ENCODE peak calls at places on chromosome 4, in ten cellular contexts. One of them, this sample, is unnamed.

GRCh38 chr4:141501395-141501794 is 135.0 kb upstream of the IL15 start:
- DNase-seq in GM06990: no peak
- DNase-seq in B cell: no peak
- DNase-seq in CD4-positive, alpha-beta T cell: no peak
- DNase-seq in neural progenitor cell: no peak
- DNase-seq in A549: no peak
- DNase-seq in gastrocnemius medialis: no peak
- DNase-seq in IMR-90: peak; percentile 17
- DNase-seq in tibial nerve: no peak
- DNase-seq in fibroblast of lung: no peak
- DNase-seq in this sample: no peak

GRCh38 chr4:128844931-128845330 is 35.4 kb downstream of the JADE1 start:
- DNase-seq in GM06990: no peak
- DNase-seq in B cell: no peak
- DNase-seq in CD4-positive, alpha-beta T cell: no peak
- DNase-seq in neural progenitor cell: no peak
- DNase-seq in A549: no peak
- DNase-seq in gastrocnemius medialis: peak; percentile 21
- DNase-seq in IMR-90: no peak
- DNase-seq in tibial nerve: peak; percentile 68
- DNase-seq in fibroblast of lung: no peak
- DNase-seq in this sample: no peak

GRCh38 chr4:7855731-7856130 is 83.9 kb downstream of the AFAP1 start:
- DNase-seq in GM06990: no peak
- DNase-seq in B cell: no peak
- DNase-seq in CD4-positive, alpha-beta T cell: no peak
- DNase-seq in neural progenitor cell: no peak
- DNase-seq in A549: no peak
- DNase-seq in gastrocnemius medialis: no peak
- DNase-seq in IMR-90: no peak
- DNase-seq in tibial nerve: no peak
- DNase-seq in fibroblast of lung: no peak
- DNase-seq in this sample: no peak

GRCh38 chr4:123018391-123018755 is 96.0 kb upstream of the NUDT6 start:
- DNase-seq in GM06990: no peak
- DNase-seq in B cell: no peak
- DNase-seq in CD4-positive, alpha-beta T cell: no peak
- DNase-seq in neural progenitor cell: no peak
- DNase-seq in A549: no peak
- DNase-seq in gastrocnemius medialis: no peak
- DNase-seq in IMR-90: no peak
- DNase-seq in tibial nerve: no peak
- DNase-seq in fibroblast of lung: no peak
- DNase-seq in this sample: no peak

GRCh38 chr4:2790583-2791517 is 2.0 kb upstream of the SH3BP2 start:
- DNase-seq in GM06990: peak; percentile 17
- DNase-seq in B cell: no peak
- DNase-seq in CD4-positive, alpha-beta T cell: no peak
- DNase-seq in neural progenitor cell: no peak
- DNase-seq in A549: no peak
- DNase-seq in gastrocnemius medialis: no peak
- DNase-seq in IMR-90: no peak
- DNase-seq in tibial nerve: no peak
- DNase-seq in fibroblast of lung: no peak
- DNase-seq in this sample: no peak

GRCh38 chr4:88659061-88659889 is 38.4 kb downstream of the NAP1L5 start:
- DNase-seq in GM06990: no peak
- DNase-seq in B cell: no peak
- DNase-seq in CD4-positive, alpha-beta T cell: peak; percentile 11
- DNase-seq in neural progenitor cell: peak; percentile 71
- DNase-seq in A549: peak; percentile 67
- DNase-seq in gastrocnemius medialis: peak; percentile 48
- DNase-seq in IMR-90: peak; percentile 77
- DNase-seq in tibial nerve: peak; percentile 55
- DNase-seq in fibroblast of lung: peak; percentile 71
- DNase-seq in this sample: peak; percentile 47

GRCh38 chr4:169404959-169405358 is 134.2 kb upstream of the SH3RF1 start:
- DNase-seq in GM06990: no peak
- DNase-seq in B cell: no peak
- DNase-seq in CD4-positive, alpha-beta T cell: no peak
- DNase-seq in neural progenitor cell: no peak
- DNase-seq in A549: peak; percentile 19
- DNase-seq in gastrocnemius medialis: no peak
- DNase-seq in IMR-90: peak; percentile 26
- DNase-seq in tibial nerve: no peak
- DNase-seq in fibroblast of lung: peak; percentile 15
- DNase-seq in this sample: no peak

GRCh38 chr4:137576437-137576836 is 44.1 kb upstream of the PCDH18 start:
- DNase-seq in GM06990: no peak
- DNase-seq in B cell: no peak
- DNase-seq in CD4-positive, alpha-beta T cell: no peak
- DNase-seq in neural progenitor cell: no peak
- DNase-seq in A549: no peak
- DNase-seq in gastrocnemius medialis: no peak
- DNase-seq in IMR-90: peak; percentile 4
- DNase-seq in tibial nerve: no peak
- DNase-seq in fibroblast of lung: no peak
- DNase-seq in this sample: no peak

GRCh38 chr4:4426511-4427477 is 39.9 kb downstream of the NSG1 start:
- DNase-seq in GM06990: no peak
- DNase-seq in B cell: no peak
- DNase-seq in CD4-positive, alpha-beta T cell: no peak
- DNase-seq in neural progenitor cell: peak; percentile 71
- DNase-seq in A549: no peak
- DNase-seq in gastrocnemius medialis: no peak
- DNase-seq in IMR-90: no peak
- DNase-seq in tibial nerve: no peak
- DNase-seq in fibroblast of lung: peak; percentile 42
- DNase-seq in this sample: no peak
- TF ChIP-seq CTCF in GM06990: no peak
- TF ChIP-seq CTCF in B cell: no peak
- TF ChIP-seq CTCF in CD4-positive, alpha-beta T cell: no peak
- TF ChIP-seq CTCF in neural progenitor cell: no peak
- TF ChIP-seq CTCF in A549: no peak
- TF ChIP-seq CTCF in gastrocnemius medialis: no peak
- TF ChIP-seq CTCF in IMR-90: no peak
- TF ChIP-seq CTCF in tibial nerve: no peak
- TF ChIP-seq CTCF in fibroblast of lung: peak; percentile 6
- TF ChIP-seq CTCF in this sample: no peak

GRCh38 chr4:107937040-107937439 is 5.7 kb downstream of the CYP2U1 start:
- DNase-seq in GM06990: no peak
- DNase-seq in B cell: no peak
- DNase-seq in CD4-positive, alpha-beta T cell: no peak
- DNase-seq in neural progenitor cell: no peak
- DNase-seq in A549: no peak
- DNase-seq in gastrocnemius medialis: no peak
- DNase-seq in IMR-90: no peak
- DNase-seq in tibial nerve: no peak
- DNase-seq in fibroblast of lung: no peak
- DNase-seq in this sample: peak; percentile 26

GRCh38 chr4:107931775-107932321 is 499 bp downstream of the CYP2U1 start:
- DNase-seq in GM06990: peak; percentile 59
- DNase-seq in B cell: peak; percentile 54
- DNase-seq in CD4-positive, alpha-beta T cell: peak; percentile 2
- DNase-seq in neural progenitor cell: no peak
- DNase-seq in A549: no peak
- DNase-seq in gastrocnemius medialis: peak; percentile 15
- DNase-seq in IMR-90: no peak
- DNase-seq in tibial nerve: peak; percentile 10
- DNase-seq in fibroblast of lung: peak; percentile 1
- DNase-seq in this sample: no peak

GRCh38 chr4:107935246-107935645 is 3.9 kb downstream of the CYP2U1 start:
- DNase-seq in GM06990: no peak
- DNase-seq in B cell: no peak
- DNase-seq in CD4-positive, alpha-beta T cell: no peak
- DNase-seq in neural progenitor cell: no peak
- DNase-seq in A549: no peak
- DNase-seq in gastrocnemius medialis: no peak
- DNase-seq in IMR-90: no peak
- DNase-seq in tibial nerve: no peak
- DNase-seq in fibroblast of lung: no peak
- DNase-seq in this sample: no peak

DNA sequence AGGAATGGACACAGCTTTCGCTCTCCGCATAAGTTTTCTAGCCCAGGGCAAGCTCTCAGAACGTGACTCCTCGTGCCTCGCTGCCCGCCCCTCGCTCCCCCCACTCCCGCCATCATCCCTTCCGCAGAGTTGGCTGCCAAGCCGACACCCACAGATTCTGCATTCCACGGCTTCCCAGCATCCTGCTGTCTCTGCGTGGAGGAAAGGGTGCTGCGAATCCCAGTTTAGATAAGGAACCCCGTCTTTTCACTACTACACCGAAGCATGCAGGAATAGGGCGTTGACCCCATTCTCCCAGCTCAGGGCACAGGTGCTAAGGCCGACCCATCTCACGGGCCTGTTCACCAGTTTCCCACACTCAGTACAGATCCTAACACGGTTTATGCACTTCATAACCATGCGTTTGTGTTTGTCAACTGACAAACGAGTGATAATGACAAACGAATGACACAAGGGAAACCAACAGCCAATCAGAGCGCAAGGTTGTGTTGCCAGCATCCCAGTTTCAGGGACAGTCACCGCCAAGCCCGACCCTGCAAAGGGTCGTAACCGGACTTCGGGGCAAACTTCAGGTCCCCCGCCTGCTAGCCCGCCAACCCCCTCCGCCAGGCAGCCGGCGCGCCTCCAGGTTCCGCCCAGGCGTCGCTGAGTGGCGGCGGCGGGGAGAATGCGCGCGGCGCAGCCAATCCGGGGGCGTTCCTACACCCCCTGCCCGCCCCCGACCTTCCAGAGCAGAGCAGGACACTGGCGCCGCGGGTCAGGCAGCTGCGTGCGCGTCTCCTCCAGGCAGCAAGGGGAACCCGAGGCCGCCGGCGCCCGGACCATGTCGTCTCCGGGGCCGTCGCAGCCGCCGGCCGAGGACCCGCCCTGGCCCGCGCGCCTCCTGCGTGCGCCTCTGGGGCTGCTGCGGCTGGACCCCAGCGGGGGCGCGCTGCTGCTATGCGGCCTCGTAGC is at the start of gene CYP2U1:
- DNase-seq in GM06990: peak; percentile 87
- DNase-seq in B cell: peak; percentile 88
- DNase-seq in CD4-positive, alpha-beta T cell: peak; percentile 65
- DNase-seq in neural progenitor cell: peak; percentile 96
- DNase-seq in A549: peak; percentile 68
- DNase-seq in gastrocnemius medialis: peak; percentile 88
- DNase-seq in IMR-90: peak; percentile 67
- DNase-seq in tibial nerve: peak; percentile 79
- DNase-seq in fibroblast of lung: peak; percentile 74
- DNase-seq in this sample: peak; percentile 89
- TF ChIP-seq CTCF in GM06990: no peak
- TF ChIP-seq CTCF in B cell: no peak
- TF ChIP-seq CTCF in CD4-positive, alpha-beta T cell: no peak
- TF ChIP-seq CTCF in neural progenitor cell: peak; percentile 22
- TF ChIP-seq CTCF in A549: no peak
- TF ChIP-seq CTCF in gastrocnemius medialis: peak; percentile 31
- TF ChIP-seq CTCF in IMR-90: peak; percentile 8
- TF ChIP-seq CTCF in tibial nerve: peak; percentile 16
- TF ChIP-seq CTCF in fibroblast of lung: no peak
- TF ChIP-seq CTCF in this sample: no peak

GRCh38 chr4:6671648-6672047 is 22.0 kb upstream of the S100P start:
- DNase-seq in GM06990: no peak
- DNase-seq in B cell: no peak
- DNase-seq in CD4-positive, alpha-beta T cell: no peak
- DNase-seq in neural progenitor cell: no peak
- DNase-seq in A549: no peak
- DNase-seq in gastrocnemius medialis: no peak
- DNase-seq in IMR-90: no peak
- DNase-seq in tibial nerve: no peak
- DNase-seq in fibroblast of lung: no peak
- DNase-seq in this sample: no peak

GRCh38 chr4:6672131-6672530 is 21.5 kb upstream of the S100P start:
- DNase-seq in GM06990: no peak
- DNase-seq in B cell: no peak
- DNase-seq in CD4-positive, alpha-beta T cell: no peak
- DNase-seq in neural progenitor cell: no peak
- DNase-seq in A549: no peak
- DNase-seq in gastrocnemius medialis: no peak
- DNase-seq in IMR-90: no peak
- DNase-seq in tibial nerve: no peak
- DNase-seq in fibroblast of lung: no peak
- DNase-seq in this sample: no peak

GRCh38 chr4:6673660-6674499 is 19.8 kb upstream of the S100P start:
- DNase-seq in GM06990: peak; percentile 97
- DNase-seq in B cell: peak; percentile 94
- DNase-seq in CD4-positive, alpha-beta T cell: peak; percentile 96
- DNase-seq in neural progenitor cell: peak; percentile 98
- DNase-seq in A549: peak; percentile 96
- DNase-seq in gastrocnemius medialis: peak; percentile 95
- DNase-seq in IMR-90: peak; percentile 96
- DNase-seq in tibial nerve: peak; percentile 81
- DNase-seq in fibroblast of lung: peak; percentile 98
- DNase-seq in this sample: peak; percentile 97

GRCh38 chr4:6676722-6677558 is 16.7 kb upstream of the S100P start:
- DNase-seq in GM06990: no peak
- DNase-seq in B cell: no peak
- DNase-seq in CD4-positive, alpha-beta T cell: no peak
- DNase-seq in neural progenitor cell: no peak
- DNase-seq in A549: no peak
- DNase-seq in gastrocnemius medialis: no peak
- DNase-seq in IMR-90: no peak
- DNase-seq in tibial nerve: no peak
- DNase-seq in fibroblast of lung: no peak
- DNase-seq in this sample: no peak

DNA sequence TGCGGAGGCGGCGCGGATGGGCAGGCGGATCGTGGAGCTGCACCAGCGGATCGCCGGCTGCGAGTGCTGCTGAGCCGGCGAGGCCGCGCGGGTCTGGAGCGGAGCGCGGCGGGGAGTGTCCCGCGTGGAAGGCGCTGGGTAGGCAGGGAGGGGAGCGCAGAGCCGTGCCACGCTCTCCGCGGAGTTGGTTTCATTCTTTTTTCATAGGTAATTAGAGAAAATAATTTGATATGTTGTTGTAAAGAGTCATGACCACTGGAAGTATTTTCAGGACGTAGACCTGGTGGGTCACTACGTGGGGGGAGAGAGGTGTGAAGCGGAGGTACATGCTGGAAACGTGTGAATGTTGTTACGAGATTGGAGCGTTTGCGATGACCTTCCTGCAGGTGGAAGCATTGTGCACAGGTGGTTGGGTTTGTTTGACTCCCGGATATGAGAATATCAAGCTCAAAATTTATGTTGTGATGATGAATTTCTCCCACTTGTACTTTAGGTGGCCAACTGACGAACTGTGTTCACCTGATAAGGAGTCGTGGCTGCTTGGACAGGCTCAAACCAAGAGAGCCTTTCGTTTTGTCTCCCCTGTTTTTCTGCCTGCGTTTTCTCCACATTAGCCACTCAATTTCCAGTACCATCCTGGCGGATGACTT is 19.1 kb upstream of the S100P start:
- DNase-seq in GM06990: no peak
- DNase-seq in B cell: peak; percentile 56
- DNase-seq in CD4-positive, alpha-beta T cell: peak; percentile 56
- DNase-seq in neural progenitor cell: peak; percentile 40
- DNase-seq in A549: peak; percentile 66
- DNase-seq in gastrocnemius medialis: no peak
- DNase-seq in IMR-90: peak; percentile 41
- DNase-seq in tibial nerve: no peak
- DNase-seq in fibroblast of lung: peak; percentile 34
- DNase-seq in this sample: peak; percentile 68
- TF ChIP-seq CTCF in GM06990: peak; percentile 64
- TF ChIP-seq CTCF in B cell: peak; percentile 73
- TF ChIP-seq CTCF in CD4-positive, alpha-beta T cell: peak; percentile 78
- TF ChIP-seq CTCF in neural progenitor cell: peak; percentile 51
- TF ChIP-seq CTCF in A549: peak; percentile 27
- TF ChIP-seq CTCF in gastrocnemius medialis: peak; percentile 5
- TF ChIP-seq CTCF in IMR-90: peak; percentile 36
- TF ChIP-seq CTCF in tibial nerve: no peak
- TF ChIP-seq CTCF in fibroblast of lung: no peak
- TF ChIP-seq CTCF in this sample: peak; percentile 47

DNA sequence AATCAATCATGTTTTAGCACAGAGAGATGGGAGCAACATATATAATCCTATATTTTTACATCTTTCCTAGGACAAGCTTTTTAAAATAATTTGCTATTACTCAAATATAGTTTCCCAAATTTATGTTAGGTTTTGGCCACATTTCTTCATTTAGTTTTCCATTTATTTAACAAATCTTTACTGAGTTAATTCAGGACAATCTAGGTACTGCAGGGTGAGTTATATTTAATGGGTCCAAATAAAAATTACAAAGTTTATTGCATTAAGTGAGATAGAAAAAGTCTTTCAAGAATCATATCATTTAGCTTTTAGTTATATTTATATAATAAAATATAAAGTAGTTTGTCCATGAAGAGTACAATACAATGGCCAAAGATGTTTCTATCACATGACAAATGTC is 269.2 kb downstream of the EPHA5 start:
- DNase-seq in GM06990: no peak
- DNase-seq in B cell: no peak
- DNase-seq in CD4-positive, alpha-beta T cell: no peak
- DNase-seq in neural progenitor cell: no peak
- DNase-seq in A549: no peak
- DNase-seq in gastrocnemius medialis: no peak
- DNase-seq in IMR-90: no peak
- DNase-seq in tibial nerve: no peak
- DNase-seq in fibroblast of lung: no peak
- DNase-seq in this sample: no peak
- TF ChIP-seq CTCF in GM06990: no peak
- TF ChIP-seq CTCF in B cell: no peak
- TF ChIP-seq CTCF in CD4-positive, alpha-beta T cell: no peak
- TF ChIP-seq CTCF in neural progenitor cell: peak; percentile 17
- TF ChIP-seq CTCF in A549: no peak
- TF ChIP-seq CTCF in gastrocnemius medialis: no peak
- TF ChIP-seq CTCF in IMR-90: no peak
- TF ChIP-seq CTCF in tibial nerve: no peak
- TF ChIP-seq CTCF in fibroblast of lung: no peak
- TF ChIP-seq CTCF in this sample: no peak

This sample was measured in GM10248.